ENCODE peak calls at places on chromosome 1, in eight cellular contexts. U, M, J, I, P, A, H and W are unnamed samples.

GRCh38 chr1:222821239-222821638 is 6.4 kb downstream of the DISP1 start:
- DNase-seq in A (no peak), P (no peak), M (no peak), I (no peak), J (no peak), U (no peak), H (peak; percentile 15), W (no peak)

GRCh38 chr1:243734311-243734700 is 115.7 kb downstream of the AKT3 start:
- DNase-seq in U (no peak), M (no peak), J (no peak), I (no peak), H (peak; percentile 17), P (no peak), A (no peak), W (peak; percentile 54)

GRCh38 chr1:2205191-2205952 is 10.8 kb upstream of the FAAP20 start:
- DNase-seq in U (peak; percentile 95), A (peak; percentile 92), M (peak; percentile 99), J (peak; percentile 90), P (peak; percentile 99), H (peak; percentile 92), I (peak; percentile 99), W (peak; percentile 97)

GRCh38 chr1:10945988-10946387 is 66.5 kb upstream of the TARDBP start:
- DNase-seq in M (no peak), U (no peak), A (no peak), P (no peak), J (no peak), I (no peak), H (no peak), W (no peak)

GRCh38 chr1:236795757-236796719 is 946 bp downstream of the MTR start:
- DNase-seq in H (peak; percentile 62), U (peak; percentile 18), I (no peak), A (peak; percentile 81), J (no peak), P (no peak), M (no peak), W (peak; percentile 55)

GRCh38 chr1:30197616-30197934 is 525.8 kb downstream of the MATN1 start:
- DNase-seq in A (no peak), P (no peak), J (no peak), I (no peak), M (no peak), H (peak; percentile 42), U (no peak), W (peak; percentile 31)

GRCh38 chr1:40132383-40133121 is 28.6 kb upstream of the RLF start:
- DNase-seq in H (no peak), M (no peak), A (no peak), I (no peak), P (no peak), U (no peak), J (no peak), W (no peak)

GRCh38 chr1:153697873-153698647 is 19.6 kb downstream of the NPR1 start:
- DNase-seq in M (peak; percentile 20), H (no peak), J (no peak), U (peak; percentile 67), A (no peak), I (peak; percentile 87), P (peak; percentile 78), W (no peak)

GRCh38 chr1:64043976-64044375 is 159.4 kb upstream of the UBE2U start:
- DNase-seq in I (no peak), M (no peak), J (no peak), U (no peak), A (no peak), P (no peak), H (peak; percentile 31), W (peak; percentile 64)

GRCh38 chr1:207873055-207873890 is 37.7 kb downstream of the CD34 start:
- DNase-seq in M (no peak), P (no peak), I (no peak), U (no peak), H (no peak), J (no peak), A (peak; percentile 33), W (no peak)

GRCh38 chr1:107991371-107992066 is 26.5 kb upstream of the VAV3 start:
- DNase-seq in I (no peak), J (no peak), P (no peak), H (no peak), A (no peak), U (peak; percentile 35), M (no peak), W (no peak)

GRCh38 chr1:186605762-186606350 is 74.4 kb downstream of the PTGS2 start:
- DNase-seq in A (no peak), M (no peak), J (peak; percentile 50), H (peak; percentile 59), P (no peak), U (peak; percentile 88), I (no peak), W (peak; percentile 89)

DNA sequence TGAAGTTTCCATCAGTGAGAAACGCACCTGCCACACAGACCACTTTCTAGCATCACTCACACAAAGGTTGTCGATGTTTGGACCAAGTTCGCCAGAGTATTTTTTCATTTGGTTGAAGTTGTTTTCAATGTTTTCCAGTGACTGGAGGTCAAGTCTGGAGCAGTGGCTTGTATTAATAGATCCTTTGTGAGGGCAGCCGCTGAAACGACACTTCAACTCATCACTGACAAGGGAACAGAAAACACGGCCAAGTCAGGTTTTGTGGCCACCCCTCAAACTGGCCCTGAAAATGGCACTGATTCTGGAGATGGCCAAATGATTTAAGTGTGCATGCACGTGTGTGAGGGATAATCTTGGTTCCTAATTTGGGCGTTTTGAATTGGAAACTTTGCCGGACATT is 675.6 kb downstream of the SMYD3 start:
- DNase-seq in P (no peak), J (no peak), M (no peak), A (no peak), H (no peak), U (no peak), I (no peak), W (no peak)
- H3K36me3 ChIP-seq in P (no peaks in the 10 kb centered on the region), J (no peaks in the 10 kb centered on the region), M (no peaks in the 10 kb centered on the region), A (no peaks in the 10 kb centered on the region), H (peaks cover 1% of the 10 kb centered on the region), U (no peaks in the 10 kb centered on the region), I (no peaks in the 10 kb centered on the region), W (no peaks in the 10 kb centered on the region)

DNA sequence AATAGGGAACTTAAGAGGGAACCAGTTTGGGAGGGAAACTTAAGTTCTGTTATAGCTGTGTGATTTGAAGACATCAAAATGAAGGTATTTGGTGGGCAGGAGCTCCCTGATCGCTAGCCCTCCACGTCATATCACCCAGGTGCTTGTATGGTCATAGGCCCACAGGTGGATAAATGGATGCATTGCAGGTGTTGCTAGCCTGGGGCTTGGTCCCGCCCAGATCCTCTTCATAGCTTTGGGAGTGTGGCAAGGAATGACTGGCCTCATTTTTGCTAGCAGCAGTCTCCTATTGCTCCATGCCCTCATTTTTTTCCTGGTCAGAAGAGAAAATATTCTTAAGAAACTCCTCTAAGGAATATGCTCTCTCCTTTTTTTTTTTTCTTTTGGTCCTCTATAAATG is 11.3 kb downstream of the GNPAT start:
- DNase-seq in H (no peak), P (no peak), M (no peak), U (peak; percentile 5), I (no peak), J (no peak), A (no peak), W (no peak)
- H3K36me3 ChIP-seq in H (peaks cover 7% of the 10 kb centered on the region), P (peaks cover 50% of the 10 kb centered on the region), M (peaks cover 11% of the 10 kb centered on the region), U (peaks cover 1% of the 10 kb centered on the region), I (peaks cover 11% of the 10 kb centered on the region), J (peaks cover 74% of the 10 kb centered on the region), A (peaks cover 30% of the 10 kb centered on the region), W (peaks cover 6% of the 10 kb centered on the region)

GRCh38 chr1:173856903-173857302 is 10.9 kb downstream of the GAS5 start:
- DNase-seq in A (no peak), P (no peak), I (no peak), U (no peak), J (no peak), H (peak; percentile 44), M (no peak), W (no peak)

GRCh38 chr1:173853074-173853473 is 14.7 kb downstream of the GAS5 start:
- DNase-seq in U (peak; percentile 99), M (no peak), P (no peak), H (peak; percentile 88), J (peak; percentile 48), A (no peak), I (no peak), W (no peak)

GRCh38 chr1:173856014-173856413 is 11.8 kb downstream of the GAS5 start:
- DNase-seq in J (no peak), M (no peak), H (no peak), U (no peak), P (no peak), I (no peak), A (no peak), W (no peak)

GRCh38 chr1:173857363-173857917 is 10.3 kb downstream of the GAS5 start:
- DNase-seq in I (no peak), H (no peak), M (no peak), U (no peak), P (no peak), J (no peak), A (no peak), W (no peak)

GRCh38 chr1:173852105-173852504 is 15.7 kb downstream of the GAS5 start:
- DNase-seq in H (peak; percentile 76), M (no peak), J (no peak), I (no peak), P (no peak), A (no peak), U (no peak), W (no peak)
- H3K36me3 ChIP-seq in H (peaks cover 4% of the 10 kb centered on the region), M (no peaks in the 10 kb centered on the region), J (peaks cover 78% of the 10 kb centered on the region), I (peaks cover 11% of the 10 kb centered on the region), P (peaks cover 39% of the 10 kb centered on the region), A (peaks cover 13% of the 10 kb centered on the region), U (peaks cover 3% of the 10 kb centered on the region), W (peaks cover 17% of the 10 kb centered on the region)

DNA sequence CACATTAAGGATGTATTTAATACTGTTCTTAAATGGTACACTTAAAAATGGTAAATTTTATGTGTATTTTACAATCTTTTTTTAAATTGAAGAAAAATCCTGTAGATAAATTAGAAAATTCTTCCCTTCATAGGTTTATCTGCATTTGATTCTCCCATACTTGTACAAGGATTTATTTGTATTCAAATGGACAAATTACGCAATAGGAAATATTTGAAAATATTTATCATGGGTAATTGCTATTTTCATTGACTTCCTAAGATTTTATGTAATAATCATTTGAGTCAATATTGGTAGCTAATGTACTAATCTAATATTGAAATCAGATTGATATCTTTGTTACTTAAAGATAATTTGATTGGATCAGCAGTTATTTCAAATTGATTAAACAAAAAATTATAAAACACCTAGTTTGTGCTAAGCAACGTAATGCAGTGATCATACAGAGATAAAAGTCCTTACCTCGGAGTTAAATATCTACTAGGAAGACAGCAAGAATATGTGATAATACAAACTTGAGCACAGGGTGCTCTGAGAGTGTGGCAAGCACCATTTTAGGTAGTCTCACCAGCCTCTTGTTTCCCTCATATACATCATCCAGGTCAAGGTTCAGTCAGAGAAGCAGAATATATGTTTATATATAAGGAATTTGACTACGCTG is 11.3 kb upstream of the C1orf162 start:
- DNase-seq in J (no peak), A (no peak), I (no peak), H (no peak), U (no peak), P (no peak), M (no peak), W (no peak)
- H3K36me3 ChIP-seq in J (peaks cover 50% of the 10 kb centered on the region), A (peaks cover 30% of the 10 kb centered on the region), I (peaks cover 13% of the 10 kb centered on the region), H (peaks cover 22% of the 10 kb centered on the region), U (peaks cover 7% of the 10 kb centered on the region), P (peaks cover 44% of the 10 kb centered on the region), M (peaks cover 23% of the 10 kb centered on the region), W (peaks cover 50% of the 10 kb centered on the region)

GRCh38 chr1:88936223-88936523 is 44.8 kb upstream of the GTF2B start:
- DNase-seq in M (no peak), A (no peak), U (no peak), P (no peak), H (no peak), J (no peak), I (no peak), W (no peak)
- H3K36me3 ChIP-seq in M (peaks cover 14% of the 10 kb centered on the region), A (peaks cover 25% of the 10 kb centered on the region), U (peaks cover 5% of the 10 kb centered on the region), P (peaks cover 52% of the 10 kb centered on the region), H (peaks cover 27% of the 10 kb centered on the region), J (peaks cover 96% of the 10 kb centered on the region), I (peaks cover 15% of the 10 kb centered on the region), W (peaks cover 27% of the 10 kb centered on the region)